ENCODE peak calls at places on chromosomes 2 and 18, in ten cellular contexts. U, E, O, C, G, H, F, W, T and K are unnamed samples.

GRCh38 chr2:199659207-199659606 is 191.8 kb downstream of the FTCDNL1 start:
- DNase-seq in U (peak; percentile 84), E (no peak), O (peak; percentile 43), C (peak; percentile 18), G (no peak), H (no peak), F (peak; percentile 30), W (no peak), T (peak; percentile 65), K (no peak)

GRCh38 chr18:58097127-58097906 is 53.3 kb downstream of the NEDD4L start:
- DNase-seq in U (no peak), E (no peak), O (no peak), C (no peak), G (no peak), H (no peak), F (no peak), W (peak; percentile 87), T (peak; percentile 55), K (no peak)

GRCh38 chr2:219254590-219255219 is 987 bp upstream of the TUBA4A start:
- DNase-seq in U (peak; percentile 43), E (no peak), O (no peak), C (peak; percentile 16), G (no peak), H (no peak), F (no peak), W (peak; percentile 27), T (no peak), K (no peak)

GRCh38 chr18:70450658-70451253 is 161.9 kb downstream of the SOCS6 start:
- DNase-seq in U (no peak), E (no peak), O (no peak), C (peak; percentile 20), G (no peak), H (peak; percentile 29), F (peak; percentile 5), W (no peak), T (no peak), K (peak; percentile 12)

GRCh38 chr2:156466739-156467405 is 30.7 kb downstream of the GPD2 start:
- DNase-seq in U (no peak), E (no peak), O (no peak), C (no peak), G (peak; percentile 8), H (peak; percentile 38), F (no peak), W (peak; percentile 49), T (no peak), K (no peak)

GRCh38 chr18:35618703-35619102 is 37.2 kb downstream of the GALNT1 start:
- DNase-seq in U (peak; percentile 14), E (no peak), O (no peak), C (no peak), G (no peak), H (no peak), F (no peak), W (no peak), T (no peak), K (no peak)

GRCh38 chr2:54676656-54677055 is 46.8 kb upstream of the EML6 start:
- DNase-seq in U (no peak), E (no peak), O (no peak), C (peak; percentile 54), G (no peak), H (no peak), F (no peak), W (no peak), T (no peak), K (no peak)

GRCh38 chr18:38313851-38314250 is 748.3 kb upstream of the CELF4 start:
- DNase-seq in U (no peak), E (no peak), O (no peak), C (no peak), G (no peak), H (no peak), F (no peak), W (no peak), T (no peak), K (no peak)

GRCh38 chr2:160666019-160666676 is 172.5 kb upstream of the RBMS1 start:
- DNase-seq in U (no peak), E (no peak), O (no peak), C (peak; percentile 94), G (no peak), H (peak; percentile 97), F (peak; percentile 74), W (peak; percentile 11), T (no peak), K (peak; percentile 94)

GRCh38 chr18:49490246-49490762 is 3.3 kb upstream of the C18orf32 start:
- DNase-seq in U (no peak), E (no peak), O (no peak), C (no peak), G (no peak), H (no peak), F (no peak), W (no peak), T (no peak), K (no peak)

GRCh38 chr2:233367606-233368005 is 13.3 kb downstream of the DGKD start:
- DNase-seq in U (no peak), E (no peak), O (no peak), C (no peak), G (no peak), H (no peak), F (no peak), W (no peak), T (no peak), K (no peak)

GRCh38 chr18:48752928-48753327 is 197.8 kb downstream of the SMAD7 start:
- DNase-seq in U (no peak), E (no peak), O (no peak), C (no peak), G (no peak), H (no peak), F (no peak), W (no peak), T (no peak), K (no peak)

GRCh38 chr2:25567406-25567805 is 106.0 kb downstream of the DTNB start:
- DNase-seq in U (no peak), E (no peak), O (peak; percentile 41), C (peak; percentile 35), G (no peak), H (peak; percentile 67), F (peak; percentile 40), W (peak; percentile 50), T (no peak), K (peak; percentile 22)

GRCh38 chr2:29518010-29518409 is 402.8 kb downstream of the CLIP4 start:
- DNase-seq in U (no peak), E (no peak), O (no peak), C (no peak), G (no peak), H (peak; percentile 40), F (no peak), W (no peak), T (no peak), K (no peak)

GRCh38 chr18:22032392-22032961 is 136.9 kb upstream of the GATA6 start:
- DNase-seq in U (no peak), E (no peak), O (no peak), C (peak; percentile 99), G (no peak), H (peak; percentile 97), F (peak; percentile 80), W (peak; percentile 47), T (no peak), K (peak; percentile 99)

GRCh38 chr18:52348209-52348608 is 8.2 kb downstream of the DCC start:
- DNase-seq in U (peak; percentile 38), E (no peak), O (no peak), C (peak; percentile 30), G (no peak), H (peak; percentile 39), F (no peak), W (peak; percentile 12), T (no peak), K (no peak)

GRCh38 chr2:206556357-206556949 is 85.8 kb upstream of the FAM237A start:
- DNase-seq in U (peak; percentile 24), E (no peak), O (peak; percentile 35), C (peak; percentile 39), G (no peak), H (peak; percentile 77), F (peak; percentile 19), W (peak; percentile 23), T (no peak), K (peak; percentile 34)

GRCh38 chr2:64354857-64355680 is 98.9 kb upstream of the LGALSL start:
- DNase-seq in U (no peak), E (no peak), O (no peak), C (peak; percentile 96), G (no peak), H (peak; percentile 90), F (peak; percentile 76), W (no peak), T (no peak), K (peak; percentile 79)

GRCh38 chr2:120465701-120465988 is 119.7 kb downstream of the INHBB start:
- DNase-seq in U (no peak), E (no peak), O (no peak), C (no peak), G (no peak), H (no peak), F (no peak), W (no peak), T (no peak), K (no peak)

GRCh38 chr2:24613154-24613814 is 122.2 kb downstream of the NCOA1 start:
- DNase-seq in U (peak; percentile 13), E (no peak), O (no peak), C (peak; percentile 61), G (no peak), H (peak; percentile 59), F (peak; percentile 61), W (peak; percentile 31), T (no peak), K (no peak)

GRCh38 chr18:76672627-76673026 is 149.7 kb upstream of the ZNF236 start:
- DNase-seq in U (no peak), E (no peak), O (no peak), C (no peak), G (no peak), H (no peak), F (no peak), W (no peak), T (no peak), K (no peak)

GRCh38 chr2:204437815-204438766 is 107.2 kb upstream of the PARD3B start:
- DNase-seq in U (no peak), E (no peak), O (no peak), C (no peak), G (no peak), H (no peak), F (no peak), W (no peak), T (no peak), K (no peak)

GRCh38 chr2:75481041-75481836 is 79.5 kb downstream of the EVA1A start:
- DNase-seq in U (no peak), E (no peak), O (peak; percentile 29), C (peak; percentile 17), G (no peak), H (peak; percentile 32), F (peak; percentile 10), W (peak; percentile 20), T (no peak), K (no peak)

GRCh38 chr2:236342951-236343350 is 78.7 kb upstream of the ASB18 start:
- DNase-seq in U (no peak), E (no peak), O (no peak), C (no peak), G (no peak), H (no peak), F (no peak), W (no peak), T (no peak), K (no peak)

GRCh38 chr2:31886700-31887099 is 124.1 kb downstream of the MEMO1 start:
- DNase-seq in U (peak; percentile 34), E (no peak), O (no peak), C (peak; percentile 6), G (no peak), H (peak; percentile 50), F (no peak), W (no peak), T (no peak), K (no peak)